ENCODE peak calls at places on chromosome 6, in nine cellular contexts. P is EL; S is GM23338; N is activated CD4-positive, alpha-beta T cell treated with anti-CD3 and anti-CD28 coated beads, Interleukin-2, amount 50 U/mL, for 1 hour; M is T-cell; T is NCI-H226; I is stimulated activated CD4-positive, alpha-beta T cell treated with anti-CD3 and anti-CD28 coated beads, Interleukin-1b, Interleukin-23, amount 100 ng/mL, for 48 hours; C is activated gamma-delta T cell treated with anti-CD3 and anti-CD28 coated beads, Interleukin-2, amount 50 U/mL, for 16 hours; X is A172. E is an unnamed sample.

GRCh38 chr6:11983306-11983705 is 28.8 kb upstream of the HIVEP1 start:
- DNase-seq in P (no peak), S (no peak), N (no peak), M (no peak), T (peak), I (no peak), C (no peak), X (no peak), E (no peak)

GRCh38 chr6:33199687-33200233 is 705 bp downstream of the RXRB start:
- DNase-seq in P (peak), S (peak), N (no peak), M (no peak), T (peak), I (peak), C (peak), X (peak), E (peak)

GRCh38 chr6:40232698-40233097 is 298.4 kb upstream of the MOCS1 start:
- DNase-seq in P (no peak), S (no peak), N (no peak), M (no peak), T (no peak), I (no peak), C (no peak), X (no peak), E (peak)

GRCh38 chr6:1766663-1767062 is 156.9 kb downstream of the FOXC1 start:
- DNase-seq in P (peak), S (no peak), N (no peak), M (no peak), T (no peak), I (no peak), C (no peak), X (no peak), E (no peak)

GRCh38 chr6:137581019-137581707 is 87.0 kb upstream of the OLIG3 start:
- DNase-seq in P (no peak), S (no peak), N (no peak), M (no peak), T (no peak), I (no peak), C (no peak), X (no peak), E (no peak)

GRCh38 chr6:147266821-147267220 is 62.6 kb downstream of the STXBP5 start:
- DNase-seq in P (no peak), S (no peak), N (no peak), M (no peak), T (no peak), I (no peak), C (no peak), X (no peak), E (no peak)

GRCh38 chr6:127971386-127971785 is 70.5 kb upstream of the THEMIS start:
- DNase-seq in P (peak), S (no peak), N (no peak), M (no peak), T (no peak), I (no peak), C (no peak), X (no peak), E (no peak)

GRCh38 chr6:170267688-170268087 is 23.2 kb downstream of the DLL1 start:
- DNase-seq in P (no peak), S (no peak), N (no peak), M (no peak), T (no peak), I (no peak), C (no peak), X (no peak), E (no peak)

GRCh38 chr6:109381007-109381746 is 1.1 kb downstream of the CD164 start:
- DNase-seq in P (peak), S (peak), N (no peak), M (no peak), T (no peak), I (no peak), C (no peak), X (no peak), E (peak)

GRCh38 chr6:68635706-68636513 is 828 bp downstream of the ADGRB3 start:
- DNase-seq in P (no peak), S (peak), N (no peak), M (no peak), T (no peak), I (no peak), C (no peak), X (no peak), E (no peak)

GRCh38 chr6:1322725-1323219 is 10.9 kb downstream of the FOXQ1 start:
- DNase-seq in P (peak), S (no peak), N (no peak), M (no peak), T (no peak), I (no peak), C (no peak), X (no peak), E (no peak)

GRCh38 chr6:21085643-21086042 is 507.9 kb upstream of the SOX4 start:
- DNase-seq in P (no peak), S (no peak), N (no peak), M (no peak), T (no peak), I (no peak), C (no peak), X (no peak), E (no peak)

GRCh38 chr6:3849681-3850450 is 693 bp downstream of the FAM50B start:
- DNase-seq in P (peak), S (peak), N (no peak), M (no peak), T (no peak), I (no peak), C (no peak), X (no peak), E (no peak)

GRCh38 chr6:157585274-157586087 is 204.5 kb downstream of the ZDHHC14 start:
- DNase-seq in P (no peak), S (no peak), N (no peak), M (no peak), T (no peak), I (no peak), C (no peak), X (no peak), E (no peak)

GRCh38 chr6:136365781-136366354 is 76.2 kb upstream of the BCLAF1 start:
- DNase-seq in P (no peak), S (no peak), N (no peak), M (no peak), T (no peak), I (peak), C (no peak), X (no peak), E (peak)

GRCh38 chr6:43103253-43103876 is 27.3 kb downstream of the PTK7 start:
- DNase-seq in P (no peak), S (peak), N (no peak), M (no peak), T (no peak), I (no peak), C (no peak), X (no peak), E (no peak)

GRCh38 chr6:39130691-39131090 is 15.7 kb upstream of the SAYSD1 start:
- DNase-seq in P (no peak), S (no peak), N (no peak), M (no peak), T (no peak), I (no peak), C (no peak), X (no peak), E (no peak)

GRCh38 chr6:3813150-3813780 is 35.9 kb upstream of the FAM50B start:
- DNase-seq in P (peak), S (no peak), N (no peak), M (no peak), T (peak), I (no peak), C (no peak), X (peak), E (peak)